ENCODE peak calls at places on chromosomes 16 and 17, in four cellular contexts. R is T-helper 1 cell; Y is stimulated activated CD4-positive, alpha-beta T cell treated with anti-CD3 and anti-CD28 coated beads, Interleukin-4, amount 100 ng/mL, for 24 hours; V is AG09309. O is an unnamed sample.

GRCh38 chr17:74736423-74737298 is at the start of gene RAB37:
- DNase-seq in R (peak), Y (no peak), V (no peak), O (peak)

GRCh38 chr16:49492090-49492801 is 118.6 kb downstream of the C16orf78 start:
- DNase-seq in R (peak), Y (peak), V (no peak), O (peak)

GRCh38 chr17:40180694-40181093 is 3.4 kb downstream of the RAPGEFL1 start:
- DNase-seq in R (no peak), Y (no peak), V (no peak), O (no peak)

GRCh38 chr17:43533699-43534098 is 12.4 kb downstream of the ETV4 start:
- DNase-seq in R (no peak), Y (no peak), V (no peak), O (no peak)

GRCh38 chr17:64457156-64457555 is 8.2 kb downstream of the MILR1 start:
- DNase-seq in R (no peak), Y (no peak), V (no peak), O (no peak)

GRCh38 chr16:75288596-75289120 is 37.2 kb upstream of the BCAR1 start:
- DNase-seq in R (peak), Y (peak), V (no peak), O (no peak)

GRCh38 chr17:17771498-17772201 is 65.1 kb downstream of the SREBF1 start:
- DNase-seq in R (no peak), Y (no peak), V (no peak), O (no peak)

GRCh38 chr17:44115585-44116415 is 7.6 kb downstream of the HDAC5 start:
- DNase-seq in R (no peak), Y (peak), V (no peak), O (no peak)

GRCh38 chr17:47967607-47968252 is 3.2 kb upstream of the CDK5RAP3 start:
- DNase-seq in R (no peak), Y (no peak), V (peak), O (no peak)

O was measured in OCI-LY7.